ENCODE peak calls at places on chromosome 12, in four cellular contexts. S, N, Z and O are unnamed samples. For H3K4me1, the result is how much of the 10 kb centered on the place peaks cover.

GRCh38 chr12:123278150-123278627 is 6.5 kb upstream of the CDK2AP1 start:
- DNase-seq in S (no peak), N (no peak), Z (no peak), O (no peak)

GRCh38 chr12:119288559-119288958 is 46.0 kb upstream of the CCDC60 start:
- DNase-seq in N (no peak), S (no peak), Z (no peak), O (no peak)

GRCh38 chr12:112523856-112524255 is 105.1 kb downstream of the PTPN11 start:
- DNase-seq in N (no peak), Z (no peak), S (no peak), O (no peak)

GRCh38 chr12:40105265-40105514 is 691 bp downstream of the SLC2A13 start:
- DNase-seq in Z (peak), S (no peak), N (no peak), O (no peak)

GRCh38 chr12:114666746-114667668 is 17.0 kb downstream of the TBX3 start:
- DNase-seq in S (no peak), N (no peak), Z (no peak), O (no peak)

GRCh38 chr12:124687695-124688301 is 120.4 kb upstream of the NCOR2 start:
- DNase-seq in N (no peak), Z (no peak), S (peak), O (no peak)

GRCh38 chr12:11310336-11310735 is at the start of gene PRB4:
- DNase-seq in S (no peak), N (no peak), Z (no peak), O (no peak)

GRCh38 chr12:92553389-92553788 is 149.4 kb upstream of the PLEKHG7 start:
- DNase-seq in Z (no peak), S (peak), N (no peak), O (no peak)

GRCh38 chr12:16385779-16386646 is 38.6 kb downstream of the MGST1 start:
- DNase-seq in N (peak), S (peak), Z (no peak), O (no peak)

GRCh38 chr12:124479680-124480468 is 87.5 kb downstream of the NCOR2 start:
- DNase-seq in S (no peak), Z (peak), N (no peak), O (no peak)

GRCh38 chr12:43882578-43883178 is 46.8 kb downstream of the TMEM117 start:
- DNase-seq in N (peak), S (peak), Z (no peak), O (no peak)

GRCh38 chr12:118402251-118402650 is 25.9 kb downstream of the SUDS3 start:
- DNase-seq in S (peak), N (peak), Z (no peak), O (no peak)

GRCh38 chr12:21892341-21892740 is 48.9 kb downstream of the ABCC9 start:
- DNase-seq in S (no peak), N (no peak), Z (no peak), O (no peak)

GRCh38 chr12:50517456-50518048 is 12.8 kb downstream of the DIP2B start:
- DNase-seq in S (peak), Z (no peak), N (peak), O (no peak)

GRCh38 chr12:50509009-50509663 is 4.4 kb downstream of the DIP2B start:
- DNase-seq in N (no peak), S (no peak), Z (no peak), O (no peak)

GRCh38 chr12:50518129-50518528 is 13.3 kb downstream of the DIP2B start:
- DNase-seq in S (no peak), Z (no peak), N (no peak), O (no peak)

GRCh38 chr12:50515587-50515986 is 10.8 kb downstream of the DIP2B start:
- DNase-seq in N (no peak), Z (no peak), S (no peak), O (no peak)

GRCh38 chr12:50514526-50515276 is 9.9 kb downstream of the DIP2B start:
- DNase-seq in Z (no peak), S (no peak), N (no peak), O (no peak)
- H3K27ac ChIP-seq in Z (no peak), S (peak), N (no peak), O (no peak)

DNA sequence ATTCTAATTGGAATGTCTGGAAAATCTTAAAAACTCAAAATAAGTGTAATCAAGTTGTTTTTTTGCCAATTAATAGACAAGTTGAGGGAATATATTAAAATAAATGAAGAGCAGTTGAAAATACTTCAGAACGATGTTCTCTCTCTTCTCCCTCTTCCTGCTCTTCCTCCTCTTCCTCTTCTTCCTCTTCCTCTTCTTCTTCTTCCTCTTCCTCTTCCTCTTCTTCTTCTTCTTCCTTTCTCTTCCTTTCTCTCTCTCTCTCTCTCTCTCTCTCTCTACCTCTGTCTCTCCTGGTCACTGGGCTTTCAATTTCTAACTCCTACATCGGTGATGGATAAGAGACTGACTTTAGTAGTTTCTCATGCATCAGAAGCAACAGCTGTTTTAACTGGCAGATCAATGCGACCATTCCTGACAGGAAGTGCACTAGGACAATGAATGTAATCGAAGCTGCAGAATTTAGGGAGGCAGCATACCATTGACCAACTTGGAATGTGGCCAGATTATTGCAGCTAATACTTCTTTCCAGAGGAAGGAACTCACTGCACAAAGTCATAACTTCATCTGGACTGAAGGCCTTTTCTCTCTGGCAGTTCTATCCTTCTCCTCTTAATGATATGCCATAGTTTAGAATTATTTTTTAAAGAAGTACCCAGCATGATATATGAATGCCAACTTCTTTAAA is 13.8 kb upstream of the TMTC2 start:
- DNase-seq in Z (no peak), N (no peak), S (peak), O (no peak)
- TF ChIP-seq CTCF in Z (no peak), N (no peak), S (no peak), O (no peak)

DNA sequence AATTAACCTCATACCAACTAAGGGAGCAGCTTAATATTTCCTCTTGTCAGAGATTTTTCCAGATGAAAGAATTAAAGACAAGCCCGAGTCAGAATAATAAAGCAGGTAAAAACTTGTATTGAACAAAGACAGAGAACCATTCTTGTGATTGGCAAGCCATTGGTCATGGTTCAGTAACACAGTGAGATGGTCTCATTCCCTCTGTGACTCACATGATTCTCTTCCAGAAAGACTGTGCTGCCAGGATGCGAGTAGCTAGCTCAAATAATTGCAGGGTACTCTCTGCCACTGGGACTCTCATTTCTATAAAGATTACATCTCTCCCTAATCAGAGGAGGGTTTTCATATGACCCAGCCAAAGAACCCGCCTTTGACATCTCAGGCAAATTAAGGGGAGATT is 179.4 kb downstream of the PHLDA1 start:
- DNase-seq in N (peak), S (no peak), Z (no peak), O (no peak)
- H3K4me1 ChIP-seq in N (under half), S (under half), Z (under half), O (half or more)

GRCh38 chr12:643478-644292 is 19.6 kb downstream of the NINJ2 start:
- DNase-seq in Z (peak), S (peak), N (no peak), O (no peak)
- H3K27ac ChIP-seq in Z (peak), S (no peak), N (no peak), O (peak)